ENCODE peak calls at places on chromosomes 11 and 22, in nine cellular contexts. P is stimulated activated CD4-positive, alpha-beta T cell treated with anti-CD3 and anti-CD28 coated beads, Interleukin-1b, Interleukin-23, amount 100 ng/mL, for 4 hours; L is astrocyte of the spinal cord; R is A549; E is HEK293T; M is NCI-H2227 treated with DMSO at 0.1 percent for 48 hours; G is activated CD4-positive, alpha-beta T cell treated with anti-CD3 and anti-CD28 coated beads for 24 hours; Z is 8988T; V is GM10248. T is an unnamed sample.

GRCh38 chr11:131710511-131710910 is 340.1 kb downstream of the NTM start:
- DNase-seq in P (no peak), L (peak), R (no peak), E (no peak), M (no peak), G (no peak), Z (no peak), V (no peak), T (no peak)

GRCh38 chr11:39681428-39681827 is 1778.0 kb downstream of the LRRC4C start:
- DNase-seq in P (no peak), L (no peak), R (no peak), E (no peak), M (no peak), G (no peak), Z (no peak), V (no peak), T (no peak)

GRCh38 chr11:104432526-104432925 is 268.6 kb upstream of the PDGFD start:
- DNase-seq in P (no peak), L (no peak), R (no peak), E (no peak), M (no peak), G (no peak), Z (no peak), V (no peak), T (peak)

GRCh38 chr11:2801711-2802388 is 83.7 kb downstream of the CDKN1C start:
- DNase-seq in P (no peak), L (no peak), R (no peak), E (no peak), M (no peak), G (no peak), Z (no peak), V (no peak), T (no peak)

GRCh38 chr11:86559311-86559945 is 113.0 kb downstream of the ME3 start:
- DNase-seq in P (no peak), L (peak), R (no peak), E (no peak), M (no peak), G (no peak), Z (no peak), V (no peak), T (no peak)

GRCh38 chr11:78080084-78080817 is 589 bp upstream of the NDUFC2 start:
- DNase-seq in P (no peak), L (no peak), R (no peak), E (no peak), M (no peak), G (no peak), Z (no peak), V (no peak), T (no peak)

GRCh38 chr11:27174026-27174425 is 133.4 kb downstream of the BBOX1 start:
- DNase-seq in P (no peak), L (no peak), R (no peak), E (no peak), M (no peak), G (no peak), Z (no peak), V (no peak), T (no peak)

GRCh38 chr22:24973867-24974266 is 21.4 kb downstream of the KIAA1671 start:
- DNase-seq in P (no peak), L (no peak), R (no peak), E (no peak), M (no peak), G (no peak), Z (no peak), V (no peak), T (no peak)

GRCh38 chr11:101003468-101003867 is 126.1 kb downstream of the PGR start:
- DNase-seq in P (no peak), L (no peak), R (peak), E (peak), M (no peak), G (no peak), Z (no peak), V (no peak), T (peak)

GRCh38 chr22:23752090-23752691 is 1.3 kb upstream of the ZNF70 start:
- DNase-seq in P (no peak), L (no peak), R (no peak), E (no peak), M (no peak), G (no peak), Z (no peak), V (peak), T (no peak)

GRCh38 chr11:28636033-28636432 is 527.8 kb downstream of the METTL15 start:
- DNase-seq in P (no peak), L (no peak), R (no peak), E (no peak), M (no peak), G (no peak), Z (no peak), V (no peak), T (no peak)